ENCODE peak calls at places on chromosomes 3 and 15, in five cellular contexts. F is mesendoderm, B is dorsolateral prefrontal cortex, V is glutamatergic neuron, H is endodermal cell. K is an unnamed sample.

GRCh38 chr3:133401374-133402135 is 1.7 kb downstream of the BFSP2 start:
- DNase-seq in B (no peak), H (no peak), F (no peak), V (no peak), K (no peak)

GRCh38 chr3:172749201-172749965 is 1.1 kb upstream of the ECT2 start:
- DNase-seq in V (no peak), H (no peak), F (peak; percentile 30), B (no peak), K (peak; percentile 75)

GRCh38 chr3:12138044-12138443 is 20.7 kb downstream of the TIMP4 start:
- DNase-seq in F (peak; percentile 41), H (peak; percentile 62), B (no peak), V (peak; percentile 41), K (no peak)

GRCh38 chr3:159032311-159032710 is 230.5 kb downstream of the MFSD1 start:
- DNase-seq in V (no peak), B (no peak), H (no peak), F (no peak), K (no peak)

GRCh38 chr15:25670025-25670554 is 193.0 kb downstream of the ATP10A start:
- DNase-seq in F (peak; percentile 95), H (peak; percentile 96), V (peak; percentile 77), B (peak; percentile 86), K (no peak)

GRCh38 chr3:62644493-62644892 is 230.7 kb downstream of the CADPS start:
- DNase-seq in F (no peak), V (no peak), B (no peak), H (no peak), K (no peak)

GRCh38 chr15:28118083-28118482 is 19.0 kb upstream of the OCA2 start:
- DNase-seq in F (no peak), H (no peak), B (no peak), V (no peak), K (no peak)

GRCh38 chr15:58934521-58934920 is 1.0 kb upstream of the SLTM start:
- DNase-seq in F (no peak), B (no peak), H (no peak), V (no peak), K (no peak)

GRCh38 chr3:177813322-177813721 is 616.0 kb upstream of the TBL1XR1 start:
- DNase-seq in F (no peak), V (no peak), B (no peak), H (no peak), K (no peak)

GRCh38 chr3:176950743-176951142 is 246.5 kb downstream of the TBL1XR1 start:
- DNase-seq in V (no peak), B (no peak), F (no peak), H (no peak), K (no peak)

GRCh38 chr3:95350066-95350465 is 1287.2 kb downstream of the NSUN3 start:
- DNase-seq in F (no peak), B (no peak), H (no peak), V (no peak), K (no peak)

K was measured in RWPE2.